ENCODE peak calls at places on chromosomes 5 and 9, in four cellular contexts. One of them, this sample, is unnamed.

GRCh38 chr5:144169904-144170275 is 569 bp downstream of the YIPF5 start:
- DNase-seq in CD8-positive, alpha-beta T cell: no peak
- DNase-seq in AG04450: no peak
- DNase-seq in transverse colon: no peak
- DNase-seq in this sample: no peak

GRCh38 chr9:85942913-85943729 is 2.2 kb downstream of the NAA35 start:
- DNase-seq in AG04450: no peak
- DNase-seq in CD8-positive, alpha-beta T cell: no peak
- DNase-seq in transverse colon: no peak
- DNase-seq in this sample: no peak

GRCh38 chr9:35954942-35955546 is 2.9 kb downstream of the OR2S2 start:
- DNase-seq in AG04450: peak
- DNase-seq in transverse colon: peak
- DNase-seq in CD8-positive, alpha-beta T cell: peak
- DNase-seq in this sample: peak

GRCh38 chr5:162593881-162594280 is 526.3 kb downstream of the GABRG2 start:
- DNase-seq in transverse colon: no peak
- DNase-seq in AG04450: no peak
- DNase-seq in CD8-positive, alpha-beta T cell: no peak
- DNase-seq in this sample: no peak

GRCh38 chr5:56388229-56389065 is 155.3 kb upstream of the ANKRD55 start:
- DNase-seq in CD8-positive, alpha-beta T cell: no peak
- DNase-seq in transverse colon: no peak
- DNase-seq in AG04450: no peak
- DNase-seq in this sample: no peak

GRCh38 chr5:131171276-131171815 is 602 bp downstream of the LYRM7 start:
- DNase-seq in transverse colon: peak
- DNase-seq in CD8-positive, alpha-beta T cell: no peak
- DNase-seq in AG04450: no peak
- DNase-seq in this sample: no peak

GRCh38 chr5:155556700-155557099 is 543.1 kb downstream of the KIF4B start:
- DNase-seq in AG04450: no peak
- DNase-seq in CD8-positive, alpha-beta T cell: no peak
- DNase-seq in transverse colon: no peak
- DNase-seq in this sample: no peak

GRCh38 chr9:72396247-72397091 is 31.5 kb upstream of the ZFAND5 start:
- DNase-seq in transverse colon: no peak
- DNase-seq in CD8-positive, alpha-beta T cell: no peak
- DNase-seq in AG04450: peak
- DNase-seq in this sample: no peak

GRCh38 chr5:32326216-32326772 is 13.6 kb upstream of the MTMR12 start:
- DNase-seq in AG04450: no peak
- DNase-seq in transverse colon: no peak
- DNase-seq in CD8-positive, alpha-beta T cell: no peak
- DNase-seq in this sample: no peak

GRCh38 chr5:95835682-95836405 is 13.3 kb upstream of the GLRX start:
- DNase-seq in transverse colon: no peak
- DNase-seq in CD8-positive, alpha-beta T cell: no peak
- DNase-seq in AG04450: no peak
- DNase-seq in this sample: no peak

GRCh38 chr9:81250606-81251005 is 438.7 kb downstream of the TLE1 start:
- DNase-seq in transverse colon: no peak
- DNase-seq in AG04450: no peak
- DNase-seq in CD8-positive, alpha-beta T cell: no peak
- DNase-seq in this sample: no peak
- H3K4me3 ChIP-seq in transverse colon: no peak
- H3K4me3 ChIP-seq in AG04450: no peak
- H3K4me3 ChIP-seq in CD8-positive, alpha-beta T cell: no peak
- H3K4me3 ChIP-seq in this sample: no peak

GRCh38 chr5:107324071-107324470 is 346.7 kb downstream of the EFNA5 start:
- DNase-seq in CD8-positive, alpha-beta T cell: no peak
- DNase-seq in AG04450: no peak
- DNase-seq in transverse colon: no peak
- DNase-seq in this sample: no peak
- TF ChIP-seq CTCF in CD8-positive, alpha-beta T cell: no peak
- TF ChIP-seq CTCF in AG04450: no peak
- TF ChIP-seq CTCF in transverse colon: no peak
- TF ChIP-seq CTCF in this sample: no peak

GRCh38 chr9:137163101-137163661 is 6.7 kb downstream of the LRRC26 start:
- DNase-seq in transverse colon: no peak
- DNase-seq in CD8-positive, alpha-beta T cell: no peak
- DNase-seq in AG04450: no peak
- DNase-seq in this sample: no peak
- H3K4me3 ChIP-seq in transverse colon: peak
- H3K4me3 ChIP-seq in CD8-positive, alpha-beta T cell: no peak
- H3K4me3 ChIP-seq in AG04450: peak
- H3K4me3 ChIP-seq in this sample: no peak

GRCh38 chr9:112885324-112885723 is 5.4 kb downstream of the SLC46A2 start:
- DNase-seq in CD8-positive, alpha-beta T cell: no peak
- DNase-seq in AG04450: no peak
- DNase-seq in transverse colon: no peak
- DNase-seq in this sample: no peak

GRCh38 chr9:112884721-112885120 is 6.0 kb downstream of the SLC46A2 start:
- DNase-seq in CD8-positive, alpha-beta T cell: no peak
- DNase-seq in transverse colon: no peak
- DNase-seq in AG04450: no peak
- DNase-seq in this sample: no peak

GRCh38 chr9:112886351-112886750 is 4.3 kb downstream of the SLC46A2 start:
- DNase-seq in transverse colon: no peak
- DNase-seq in AG04450: no peak
- DNase-seq in CD8-positive, alpha-beta T cell: no peak
- DNase-seq in this sample: no peak

GRCh38 chr9:112890106-112891081 is at the start of gene SLC46A2:
- DNase-seq in transverse colon: no peak
- DNase-seq in CD8-positive, alpha-beta T cell: no peak
- DNase-seq in AG04450: no peak
- DNase-seq in this sample: no peak

GRCh38 chr9:112887377-112887776 is 3.3 kb downstream of the SLC46A2 start:
- DNase-seq in AG04450: no peak
- DNase-seq in CD8-positive, alpha-beta T cell: no peak
- DNase-seq in transverse colon: peak
- DNase-seq in this sample: no peak
- TF ChIP-seq CTCF in AG04450: peak
- TF ChIP-seq CTCF in CD8-positive, alpha-beta T cell: no peak
- TF ChIP-seq CTCF in transverse colon: no peak
- TF ChIP-seq CTCF in this sample: peak